ENCODE peak calls at places on chromosomes 13 and 19, in seven cellular contexts. R is EL, N is left kidney, S is KG1, H is T-helper 1 cell, D is AG08396, X is NCI-H446. M is an unnamed sample.

GRCh38 chr19:40433391-40434216 is 7.8 kb upstream of the SERTAD1 start:
- DNase-seq in R (peak), N (peak), S (no peak), H (peak), D (peak), X (no peak), M (peak)

GRCh38 chr19:40253611-40254092 is 27.2 kb upstream of the CCNP start:
- DNase-seq in R (no peak), N (no peak), S (no peak), H (no peak), D (no peak), X (no peak), M (no peak)

GRCh38 chr13:113148407-113148806 is 10.0 kb upstream of the PROZ start:
- DNase-seq in R (no peak), N (no peak), S (no peak), H (no peak), D (no peak), X (no peak), M (no peak)

GRCh38 chr19:14271830-14272229 is 65.9 kb upstream of the ADGRL1 start:
- DNase-seq in R (no peak), N (no peak), S (no peak), H (no peak), D (no peak), X (no peak), M (peak)

GRCh38 chr13:33931397-33931987 is 113.5 kb downstream of the RFC3 start:
- DNase-seq in R (peak), N (peak), S (peak), H (no peak), D (peak), X (peak), M (peak)

GRCh38 chr13:49098198-49098597 is 121.9 kb upstream of the MLNR start:
- DNase-seq in R (peak), N (peak), S (no peak), H (no peak), D (peak), X (no peak), M (peak)

GRCh38 chr19:53509443-53509842 is 28.5 kb upstream of the ZNF331 start:
- DNase-seq in R (no peak), N (no peak), S (no peak), H (no peak), D (no peak), X (no peak), M (no peak)

GRCh38 chr19:50694815-50695145 is 24.8 kb downstream of the SHANK1 start:
- DNase-seq in R (no peak), N (peak), S (no peak), H (no peak), D (no peak), X (no peak), M (no peak)

GRCh38 chr19:54389556-54389955 is 24.8 kb upstream of the LAIR1 start:
- DNase-seq in R (no peak), N (no peak), S (no peak), H (no peak), D (no peak), X (no peak), M (peak)

GRCh38 chr13:30847697-30848307 is 58.3 kb upstream of the MEDAG start:
- DNase-seq in R (peak), N (no peak), S (no peak), H (no peak), D (peak), X (no peak), M (peak)

GRCh38 chr13:111029957-111030609 is 85.0 kb upstream of the ARHGEF7 start:
- DNase-seq in R (no peak), N (no peak), S (no peak), H (no peak), D (no peak), X (no peak), M (no peak)

GRCh38 chr19:18669524-18669817 is 14.0 kb upstream of the CRTC1 start:
- DNase-seq in R (no peak), N (no peak), S (no peak), H (no peak), D (no peak), X (no peak), M (no peak)

GRCh38 chr19:29527500-29528328 is 1.9 kb downstream of the VSTM2B start:
- DNase-seq in R (no peak), N (no peak), S (no peak), H (no peak), D (no peak), X (no peak), M (no peak)

GRCh38 chr19:46383171-46383815 is 30.1 kb downstream of the CCDC8 start:
- DNase-seq in R (no peak), N (no peak), S (no peak), H (no peak), D (no peak), X (no peak), M (no peak)

GRCh38 chr13:106243011-106243410 is 292.5 kb downstream of the EFNB2 start:
- DNase-seq in R (no peak), N (no peak), S (no peak), H (no peak), D (no peak), X (no peak), M (no peak)

GRCh38 chr19:5057860-5058259 is 88.9 kb downstream of the KDM4B start:
- DNase-seq in R (peak), N (peak), S (no peak), H (no peak), D (peak), X (no peak), M (peak)

GRCh38 chr13:28494861-28495585 is at the start of gene FLT1:
- DNase-seq in R (peak), N (peak), S (no peak), H (no peak), D (peak), X (no peak), M (peak)

GRCh38 chr13:114162533-114162922 is 16.5 kb upstream of the CFAP97D2 start:
- DNase-seq in R (no peak), N (peak), S (no peak), H (no peak), D (no peak), X (no peak), M (no peak)

GRCh38 chr19:10604460-10604980 is 17.4 kb upstream of the AP1M2 start:
- DNase-seq in R (peak), N (no peak), S (no peak), H (no peak), D (no peak), X (no peak), M (peak)

GRCh38 chr13:111360452-111360851 is 40.0 kb downstream of the TEX29 start:
- DNase-seq in R (no peak), N (no peak), S (no peak), H (no peak), D (no peak), X (no peak), M (no peak)

GRCh38 chr13:85597790-85598500 is 201.3 kb downstream of the SLITRK6 start:
- DNase-seq in R (no peak), N (no peak), S (no peak), H (no peak), D (no peak), X (no peak), M (no peak)

GRCh38 chr13:34911159-34911558 is 30.9 kb upstream of the NBEA start:
- DNase-seq in R (peak), N (no peak), S (no peak), H (no peak), D (no peak), X (no peak), M (no peak)

GRCh38 chr13:42807866-42808265 is 26.5 kb downstream of the FAM216B start:
- DNase-seq in R (peak), N (peak), S (no peak), H (no peak), D (peak), X (no peak), M (no peak)

GRCh38 chr19:737591-738093 is 13.3 kb upstream of the MISP start:
- DNase-seq in R (peak), N (peak), S (peak), H (peak), D (peak), X (no peak), M (peak)

GRCh38 chr19:34308381-34309367 is 54.3 kb downstream of the GARRE1 start:
- DNase-seq in R (no peak), N (no peak), S (no peak), H (peak), D (no peak), X (no peak), M (peak)

GRCh38 chr19:57280913-57281425 is 684 bp downstream of the ZNF460 start:
- DNase-seq in R (peak), N (no peak), S (no peak), H (peak), D (no peak), X (no peak), M (peak)

GRCh38 chr13:94816256-94816655 is 103.9 kb upstream of the SOX21 start:
- DNase-seq in R (no peak), N (no peak), S (no peak), H (no peak), D (no peak), X (no peak), M (no peak)

M was measured in dermis blood vessel endothelial cell.